ENCODE peak calls at places on chromosomes 11 and 22, in five cellular contexts. M is OCI-LY7, D is HCT116, T is GM23338, H is PC-3. U is an unnamed sample.

GRCh38 chr11:2794947-2795346 is 90.6 kb downstream of the CDKN1C start:
- DNase-seq in M (no peak), D (no peak), T (no peak), H (no peak), U (no peak)

GRCh38 chr11:123069878-123070821 is 8.2 kb upstream of the HSPA8 start:
- DNase-seq in M (peak; percentile 62), D (no peak), T (no peak), H (no peak), U (no peak)

GRCh38 chr11:11876458-11876857 is 34.7 kb downstream of the USP47 start:
- DNase-seq in M (no peak), D (peak; percentile 41), T (peak; percentile 72), H (peak; percentile 33), U (peak; percentile 26)

GRCh38 chr22:42754658-42755057 is 34.0 kb upstream of the A4GALT start:
- DNase-seq in M (no peak), D (no peak), T (no peak), H (peak; percentile 23), U (no peak)

GRCh38 chr22:41603873-41604332 is 14.3 kb upstream of the PMM1 start:
- DNase-seq in M (no peak), D (no peak), T (no peak), H (no peak), U (no peak)

GRCh38 chr22:23446796-23447350 is 133.2 kb downstream of the IGLL1 start:
- DNase-seq in M (no peak), D (no peak), T (no peak), H (no peak), U (no peak)

GRCh38 chr11:78365381-78365792 is 52.2 kb downstream of the GAB2 start:
- DNase-seq in M (no peak), D (peak; percentile 22), T (peak; percentile 97), H (peak; percentile 87), U (peak; percentile 94)

GRCh38 chr11:134207538-134208239 is 16.1 kb downstream of the NCAPD3 start:
- DNase-seq in M (peak; percentile 46), D (no peak), T (peak; percentile 64), H (peak; percentile 46), U (peak; percentile 43)

GRCh38 chr22:33303109-33303508 is 244.9 kb upstream of the SYN3 start:
- DNase-seq in M (no peak), D (no peak), T (no peak), H (no peak), U (no peak)

GRCh38 chr11:8707541-8708270 is 25.1 kb downstream of the RPL27A start:
- DNase-seq in M (no peak), D (no peak), T (no peak), H (no peak), U (no peak)

GRCh38 chr11:4539603-4540219 is 5.3 kb upstream of the OR52M1 start:
- DNase-seq in M (peak; percentile 26), D (no peak), T (peak; percentile 64), H (peak; percentile 63), U (peak; percentile 63)

GRCh38 chr22:37757663-37758062 is 50.1 kb upstream of the GCAT start:
- DNase-seq in M (no peak), D (no peak), T (no peak), H (no peak), U (no peak)

GRCh38 chr11:23542171-23542570 is 681.9 kb upstream of the CCDC179 start:
- DNase-seq in M (no peak), D (no peak), T (no peak), H (no peak), U (no peak)

GRCh38 chr11:45982656-45983470 is 60.4 kb downstream of the LARGE2 start:
- DNase-seq in M (no peak), D (peak; percentile 13), T (peak; percentile 90), H (no peak), U (peak; percentile 50)

GRCh38 chr11:95392644-95393043 is 161.6 kb upstream of the SESN3 start:
- DNase-seq in M (no peak), D (no peak), T (no peak), H (no peak), U (no peak)

GRCh38 chr11:32333335-32333991 is 101.9 kb downstream of the WT1 start:
- DNase-seq in M (no peak), D (no peak), T (peak; percentile 81), H (peak; percentile 23), U (peak; percentile 72)

GRCh38 chr11:130798280-130798679 is 118.0 kb downstream of the SNX19 start:
- DNase-seq in M (no peak), D (no peak), T (no peak), H (peak; percentile 99), U (no peak)

GRCh38 chr11:33976351-33977199 is 75.0 kb upstream of the CAPRIN1 start:
- DNase-seq in M (no peak), D (no peak), T (no peak), H (no peak), U (no peak)

GRCh38 chr11:119148855-119149370 is at the start of gene ABCG4:
- DNase-seq in M (peak; percentile 25), D (no peak), T (peak; percentile 70), H (peak; percentile 21), U (peak; percentile 73)

GRCh38 chr22:37741312-37741795 is 44.5 kb downstream of the TRIOBP start:
- DNase-seq in M (no peak), D (no peak), T (peak; percentile 45), H (peak; percentile 39), U (peak; percentile 27)

GRCh38 chr22:36163497-36163896 is 2.9 kb upstream of the APOL3 start:
- DNase-seq in M (no peak), D (no peak), T (no peak), H (no peak), U (no peak)

GRCh38 chr22:39134366-39135091 is 18.0 kb downstream of the CBX7 start:
- DNase-seq in M (no peak), D (no peak), T (no peak), H (no peak), U (no peak)

GRCh38 chr22:21947040-21948014 is 5.3 kb downstream of the PPM1F start:
- DNase-seq in M (no peak), D (no peak), T (peak; percentile 78), H (peak; percentile 19), U (peak; percentile 59)

GRCh38 chr22:42270178-42270511 is 308 bp downstream of the TCF20 start:
- DNase-seq in M (no peak), D (peak; percentile 2), T (peak; percentile 70), H (peak; percentile 32), U (no peak)

GRCh38 chr22:46794067-46794466 is 31.6 kb downstream of the TBC1D22A start:
- DNase-seq in M (no peak), D (no peak), T (no peak), H (no peak), U (no peak)

GRCh38 chr11:128468106-128468505 is 119.3 kb downstream of the ETS1 start:
- DNase-seq in M (no peak), D (no peak), T (no peak), H (no peak), U (no peak)

GRCh38 chr22:38034278-38034882 is 22.8 kb upstream of the PICK1 start:
- DNase-seq in M (no peak), D (peak; percentile 68), T (peak; percentile 84), H (peak; percentile 74), U (peak; percentile 79)

GRCh38 chr11:119015054-119015611 is 3.0 kb downstream of the RPS25 start:
- DNase-seq in M (no peak), D (no peak), T (no peak), H (peak; percentile 29), U (peak; percentile 19)

GRCh38 chr11:87851234-87851633 is 324.0 kb downstream of the RAB38 start:
- DNase-seq in M (no peak), D (no peak), T (no peak), H (peak; percentile 86), U (no peak)

DNA sequence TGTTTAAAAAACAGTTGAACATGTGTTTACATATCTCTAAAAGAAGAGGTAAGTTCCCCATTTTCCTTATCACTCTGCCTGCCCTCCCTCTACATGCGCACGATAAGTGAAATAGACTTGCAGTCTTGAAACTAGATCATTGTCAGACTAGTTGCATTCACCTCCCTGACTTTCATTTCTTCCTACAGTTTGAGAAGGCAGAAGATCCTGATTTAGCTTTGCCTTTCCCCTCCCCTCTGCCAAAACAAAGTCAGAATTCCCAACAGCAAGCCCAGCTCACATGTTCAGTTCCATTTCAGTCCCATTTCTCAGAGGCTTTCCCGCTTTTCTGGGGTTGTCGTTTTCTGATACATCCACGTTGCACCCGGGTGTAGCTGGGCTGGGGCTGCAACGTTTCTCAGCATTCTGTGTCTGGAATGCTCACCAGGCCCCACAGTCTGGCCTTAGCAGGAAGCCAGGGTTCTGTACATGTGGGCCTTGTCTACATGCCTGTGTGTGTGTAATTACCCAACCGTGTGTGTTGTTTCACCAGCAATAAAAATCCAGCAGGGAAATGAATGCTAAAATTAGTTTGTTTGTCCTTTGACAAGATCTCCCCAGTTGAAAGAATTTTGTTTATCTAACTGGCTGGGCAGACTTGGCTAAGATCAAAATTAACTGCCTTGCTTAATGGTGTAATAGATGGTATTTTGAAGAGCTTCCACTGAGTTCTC is 179.2 kb downstream of the DBX1 start:
- DNase-seq in M (no peak), D (no peak), T (no peak), H (no peak), U (no peak)
- H2AFZ ChIP-seq in M (no peak overlapping the region), D (no peak overlapping the region), T (no peak overlapping the region), H (no peak overlapping the region), U (no peak overlapping the region)

DNA sequence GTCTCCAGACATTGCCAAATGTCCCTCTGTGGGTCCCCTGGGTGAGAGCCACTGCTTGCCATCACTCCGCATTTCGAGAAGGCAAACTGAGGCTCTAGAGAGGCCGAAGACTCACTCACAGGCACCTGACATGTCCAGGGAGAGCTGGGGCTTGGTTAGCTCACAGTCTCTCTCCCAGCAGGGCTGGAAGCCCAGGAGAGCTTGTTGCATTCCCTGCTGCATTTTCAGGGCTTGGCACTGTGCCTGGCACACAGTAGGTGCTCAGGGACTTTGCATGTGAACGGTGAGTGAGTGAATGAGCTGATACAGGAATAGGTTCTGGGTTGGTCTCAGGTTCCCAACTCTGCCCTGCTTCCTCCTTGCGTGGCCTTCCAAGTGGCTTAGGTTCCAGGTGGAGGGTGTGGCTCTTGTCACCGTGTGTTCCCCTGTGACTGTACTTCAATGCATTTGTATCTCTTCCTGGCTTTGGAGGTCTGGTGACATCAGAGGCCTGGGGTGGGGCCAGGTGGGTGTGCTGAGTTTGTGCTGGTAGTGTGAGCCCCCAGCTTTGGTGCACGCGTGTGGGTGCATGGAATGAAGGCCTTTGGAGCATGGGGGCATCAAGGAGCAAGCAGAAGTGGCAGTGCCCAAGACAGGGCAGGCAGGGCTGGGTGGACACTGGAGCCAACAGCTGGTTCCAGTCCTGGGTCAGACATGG is 18.4 kb upstream of the SMIM38 start:
- DNase-seq in M (no peak), D (no peak), T (no peak), H (no peak), U (no peak)
- TF ChIP-seq EZH2phosphoT487 in M (no peak), D (no peak), T (no peak), H (no peak), U (no peak)

GRCh38 chr11:72222907-72223614 is 1.5 kb upstream of the INPPL1 start:
- DNase-seq in M (peak; percentile 99), D (peak; percentile 76), T (peak; percentile 99), H (peak; percentile 96), U (peak; percentile 96)
- TF ChIP-seq CTCF in M (peak; percentile 20), D (no peak), T (no peak), H (no peak), U (peak; percentile 6)

GRCh38 chr11:66561178-66561974 is 7.0 kb downstream of the CTSF start:
- DNase-seq in M (no peak), D (no peak), T (no peak), H (no peak), U (no peak)

GRCh38 chr11:66559862-66560676 is 8.3 kb downstream of the CTSF start:
- DNase-seq in M (no peak), D (no peak), T (no peak), H (no peak), U (no peak)

GRCh38 chr11:66561975-66562248 is 6.5 kb downstream of the CTSF start:
- DNase-seq in M (no peak), D (no peak), T (no peak), H (no peak), U (no peak)

GRCh38 chr11:66557733-66558326 is 10.6 kb downstream of the CTSF start:
- DNase-seq in M (no peak), D (no peak), T (no peak), H (no peak), U (no peak)

GRCh38 chr11:66559141-66559861 is 9.1 kb downstream of the CTSF start:
- DNase-seq in M (no peak), D (no peak), T (peak; percentile 84), H (no peak), U (no peak)
- H2AFZ ChIP-seq in M (no peak overlapping the region), D (no peak overlapping the region), T (peak overlapping the region; percentile 76), H (no peak overlapping the region), U (no peak overlapping the region)

U was measured in neural progenitor cell.